ENCODE peak calls at places on chromosomes 16 and 17, in eight cellular contexts. N is Calu3, D is OCI-M1, M is T-helper 1 cell, H is left colon, B is cardiac muscle cell, J is fibroblast of pulmonary artery, P is brain microvascular endothelial cell. E is an unnamed sample.

GRCh38 chr17:46850688-46851028 is 725 bp upstream of the WNT9B start:
- DNase-seq in N (no peak), D (no peak), M (no peak), H (no peak), B (no peak), J (no peak), P (no peak), E (no peak)

GRCh38 chr16:11249233-11250061 is 6.6 kb downstream of the SOCS1 start:
- DNase-seq in N (no peak), D (no peak), M (no peak), H (no peak), B (no peak), J (no peak), P (no peak), E (no peak)

GRCh38 chr17:81834831-81835267 is at the start of gene PPP1R27:
- DNase-seq in N (no peak), D (no peak), M (no peak), H (no peak), B (no peak), J (no peak), P (no peak), E (no peak)

GRCh38 chr17:16430650-16431049 is 15.3 kb downstream of the TRPV2 start:
- DNase-seq in N (no peak), D (no peak), M (no peak), H (no peak), B (no peak), J (no peak), P (no peak), E (no peak)

GRCh38 chr17:58244958-58245357 is 6.6 kb downstream of the LPO start:
- DNase-seq in N (no peak), D (peak), M (no peak), H (no peak), B (no peak), J (no peak), P (no peak), E (no peak)

GRCh38 chr17:336110-337021 is 16.2 kb downstream of the RPH3AL start:
- DNase-seq in N (no peak), D (peak), M (no peak), H (peak), B (peak), J (no peak), P (no peak), E (peak)

GRCh38 chr16:24769806-24770205 is 40.4 kb downstream of the TNRC6A start:
- DNase-seq in N (no peak), D (no peak), M (no peak), H (no peak), B (peak), J (peak), P (peak), E (no peak)

GRCh38 chr17:45370949-45371413 is 54.2 kb upstream of the MAP3K14 start:
- DNase-seq in N (no peak), D (no peak), M (no peak), H (no peak), B (no peak), J (no peak), P (peak), E (no peak)

GRCh38 chr16:56113223-56113622 is 78.1 kb upstream of the GNAO1 start:
- DNase-seq in N (no peak), D (peak), M (no peak), H (no peak), B (no peak), J (no peak), P (no peak), E (no peak)

GRCh38 chr17:62981933-62982332 is 15.9 kb downstream of the TANC2 start:
- DNase-seq in N (no peak), D (no peak), M (no peak), H (no peak), B (no peak), J (no peak), P (no peak), E (no peak)

E was measured in mucosa of gallbladder.